ENCODE peak calls at places on chromosomes 16 and 17, in six cellular contexts. One of them, this sample, is unnamed.

GRCh38 chr17:44630703-44631102 is 25.6 kb upstream of the MEIOC start:
- DNase-seq in testis: no peak
- DNase-seq in tibial artery: no peak
- DNase-seq in mucosa of descending colon: no peak
- DNase-seq in lung: no peak
- DNase-seq in GM23338: no peak
- DNase-seq in this sample: no peak

GRCh38 chr17:34579979-34580684 is 750 bp downstream of the TMEM132E start:
- DNase-seq in testis: peak
- DNase-seq in tibial artery: no peak
- DNase-seq in mucosa of descending colon: no peak
- DNase-seq in lung: peak
- DNase-seq in GM23338: peak
- DNase-seq in this sample: peak

GRCh38 chr17:28416703-28417311 is 10.8 kb upstream of the SLC46A1 start:
- DNase-seq in testis: peak
- DNase-seq in tibial artery: no peak
- DNase-seq in mucosa of descending colon: no peak
- DNase-seq in lung: peak
- DNase-seq in GM23338: peak
- DNase-seq in this sample: peak

GRCh38 chr17:29723283-29724047 is 100.8 kb upstream of the CORO6 start:
- DNase-seq in testis: no peak
- DNase-seq in tibial artery: no peak
- DNase-seq in mucosa of descending colon: no peak
- DNase-seq in lung: no peak
- DNase-seq in GM23338: no peak
- DNase-seq in this sample: no peak

GRCh38 chr17:50790619-50791018 is 23.3 kb upstream of the ANKRD40CL start:
- DNase-seq in testis: no peak
- DNase-seq in tibial artery: no peak
- DNase-seq in mucosa of descending colon: no peak
- DNase-seq in lung: no peak
- DNase-seq in GM23338: no peak
- DNase-seq in this sample: no peak

GRCh38 chr17:21375757-21376584 is at the start of gene KCNJ12:
- DNase-seq in testis: peak
- DNase-seq in tibial artery: no peak
- DNase-seq in mucosa of descending colon: no peak
- DNase-seq in lung: no peak
- DNase-seq in GM23338: peak
- DNase-seq in this sample: peak

GRCh38 chr17:75721463-75722011 is 278 bp downstream of the ITGB4 start:
- DNase-seq in testis: no peak
- DNase-seq in tibial artery: no peak
- DNase-seq in mucosa of descending colon: peak
- DNase-seq in lung: no peak
- DNase-seq in GM23338: peak
- DNase-seq in this sample: no peak

GRCh38 chr16:54194008-54194731 is 92.4 kb downstream of the IRX3 start:
- DNase-seq in testis: peak
- DNase-seq in tibial artery: peak
- DNase-seq in mucosa of descending colon: peak
- DNase-seq in lung: peak
- DNase-seq in GM23338: peak
- DNase-seq in this sample: peak

GRCh38 chr17:20896153-20896649 is 146.6 kb downstream of the USP22 start:
- DNase-seq in testis: peak
- DNase-seq in tibial artery: no peak
- DNase-seq in mucosa of descending colon: no peak
- DNase-seq in lung: peak
- DNase-seq in GM23338: peak
- DNase-seq in this sample: no peak

GRCh38 chr17:79117905-79118487 is 43.4 kb downstream of the ENGASE start:
- DNase-seq in testis: no peak
- DNase-seq in tibial artery: no peak
- DNase-seq in mucosa of descending colon: no peak
- DNase-seq in lung: no peak
- DNase-seq in GM23338: no peak
- DNase-seq in this sample: no peak

GRCh38 chr17:43983196-43983514 is 21.3 kb upstream of the NAGS start:
- DNase-seq in testis: no peak
- DNase-seq in tibial artery: no peak
- DNase-seq in mucosa of descending colon: no peak
- DNase-seq in lung: no peak
- DNase-seq in GM23338: no peak
- DNase-seq in this sample: no peak

GRCh38 chr17:73023759-73024158 is 68.7 kb downstream of the SLC39A11 start:
- DNase-seq in testis: no peak
- DNase-seq in tibial artery: no peak
- DNase-seq in mucosa of descending colon: no peak
- DNase-seq in lung: no peak
- DNase-seq in GM23338: no peak
- DNase-seq in this sample: no peak

GRCh38 chr16:89062389-89063345 is 31.0 kb upstream of the ACSF3 start:
- DNase-seq in testis: no peak
- DNase-seq in tibial artery: no peak
- DNase-seq in mucosa of descending colon: no peak
- DNase-seq in lung: no peak
- DNase-seq in GM23338: no peak
- DNase-seq in this sample: no peak

GRCh38 chr16:53234836-53235235 is 180.0 kb downstream of the CHD9 start:
- DNase-seq in testis: no peak
- DNase-seq in tibial artery: no peak
- DNase-seq in mucosa of descending colon: no peak
- DNase-seq in lung: no peak
- DNase-seq in GM23338: no peak
- DNase-seq in this sample: no peak

GRCh38 chr16:28012031-28012445 is 51.5 kb downstream of the GSG1L start:
- DNase-seq in testis: no peak
- DNase-seq in tibial artery: no peak
- DNase-seq in mucosa of descending colon: no peak
- DNase-seq in lung: no peak
- DNase-seq in GM23338: no peak
- DNase-seq in this sample: no peak

GRCh38 chr16:31084584-31085298 is 4.0 kb downstream of the PRSS53 start:
- DNase-seq in testis: peak
- DNase-seq in tibial artery: no peak
- DNase-seq in mucosa of descending colon: no peak
- DNase-seq in lung: no peak
- DNase-seq in GM23338: no peak
- DNase-seq in this sample: no peak

GRCh38 chr16:68756250-68757051 is 19.4 kb downstream of the CDH1 start:
- DNase-seq in testis: no peak
- DNase-seq in tibial artery: no peak
- DNase-seq in mucosa of descending colon: peak
- DNase-seq in lung: peak
- DNase-seq in GM23338: no peak
- DNase-seq in this sample: no peak

GRCh38 chr17:45248132-45248936 is 13.6 kb downstream of the SPATA32 start:
- DNase-seq in testis: no peak
- DNase-seq in tibial artery: no peak
- DNase-seq in mucosa of descending colon: peak
- DNase-seq in lung: peak
- DNase-seq in GM23338: peak
- DNase-seq in this sample: no peak

GRCh38 chr17:75034236-75034908 is 12.4 kb downstream of the ATP5PD start:
- DNase-seq in testis: peak
- DNase-seq in tibial artery: peak
- DNase-seq in mucosa of descending colon: peak
- DNase-seq in lung: peak
- DNase-seq in GM23338: peak
- DNase-seq in this sample: peak

GRCh38 chr16:47731252-47731651 is 270.1 kb downstream of the PHKB start:
- DNase-seq in testis: no peak
- DNase-seq in tibial artery: no peak
- DNase-seq in mucosa of descending colon: no peak
- DNase-seq in lung: no peak
- DNase-seq in GM23338: no peak
- DNase-seq in this sample: no peak

GRCh38 chr16:55971447-55971846 is 96.3 kb upstream of the CES5A start:
- DNase-seq in testis: no peak
- DNase-seq in tibial artery: no peak
- DNase-seq in mucosa of descending colon: no peak
- DNase-seq in lung: no peak
- DNase-seq in GM23338: no peak
- DNase-seq in this sample: no peak

GRCh38 chr17:44840936-44841335 is 6.7 kb upstream of the HIGD1B start:
- DNase-seq in testis: no peak
- DNase-seq in tibial artery: no peak
- DNase-seq in mucosa of descending colon: no peak
- DNase-seq in lung: no peak
- DNase-seq in GM23338: no peak
- DNase-seq in this sample: no peak

GRCh38 chr17:74369221-74369620 is 1.9 kb downstream of the GPR142 start:
- DNase-seq in testis: peak
- DNase-seq in tibial artery: no peak
- DNase-seq in mucosa of descending colon: no peak
- DNase-seq in lung: peak
- DNase-seq in GM23338: peak
- DNase-seq in this sample: no peak

DNA sequence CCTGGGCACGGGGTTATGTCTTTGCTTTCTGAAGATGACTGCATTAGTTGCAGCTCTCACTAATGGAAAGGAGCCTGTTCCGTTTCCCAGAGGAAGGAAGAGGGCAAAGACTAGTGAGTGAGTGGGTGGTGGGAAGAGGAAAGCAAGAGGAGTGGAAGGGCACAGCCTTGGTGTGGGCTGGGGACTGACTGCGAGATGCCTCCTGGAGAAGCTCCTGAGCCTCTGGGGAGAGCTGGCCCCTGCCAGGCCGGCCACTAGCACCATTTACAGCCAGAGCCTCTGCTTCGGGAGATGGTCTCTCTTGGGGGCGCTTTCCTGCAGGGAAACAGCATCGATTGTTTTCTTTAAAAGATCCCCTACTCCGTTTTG is 825 bp upstream of the RHBDL3 start:
- DNase-seq in testis: no peak
- DNase-seq in tibial artery: no peak
- DNase-seq in mucosa of descending colon: no peak
- DNase-seq in lung: no peak
- DNase-seq in GM23338: no peak
- DNase-seq in this sample: no peak
- H3K4me3 ChIP-seq in testis: no peak
- H3K4me3 ChIP-seq in tibial artery: peak
- H3K4me3 ChIP-seq in mucosa of descending colon: no peak
- H3K4me3 ChIP-seq in lung: no peak
- H3K4me3 ChIP-seq in GM23338: peak
- H3K4me3 ChIP-seq in this sample: peak

GRCh38 chr16:1430759-1431496 is at the start of gene PERCC1:
- DNase-seq in testis: no peak
- DNase-seq in tibial artery: no peak
- DNase-seq in mucosa of descending colon: no peak
- DNase-seq in lung: no peak
- DNase-seq in GM23338: no peak
- DNase-seq in this sample: peak
- TF ChIP-seq CTCF in testis: no peak
- TF ChIP-seq CTCF in tibial artery: no peak
- TF ChIP-seq CTCF in mucosa of descending colon: no peak
- TF ChIP-seq CTCF in lung: no peak
- TF ChIP-seq CTCF in GM23338: no peak
- TF ChIP-seq CTCF in this sample: peak

GRCh38 chr17:49741692-49742076 is 22.2 kb downstream of the FAM117A start:
- DNase-seq in testis: no peak
- DNase-seq in tibial artery: no peak
- DNase-seq in mucosa of descending colon: no peak
- DNase-seq in lung: no peak
- DNase-seq in GM23338: no peak
- DNase-seq in this sample: no peak
- H3K4me3 ChIP-seq in testis: no peak
- H3K4me3 ChIP-seq in tibial artery: peak
- H3K4me3 ChIP-seq in mucosa of descending colon: no peak
- H3K4me3 ChIP-seq in lung: no peak
- H3K4me3 ChIP-seq in GM23338: no peak
- H3K4me3 ChIP-seq in this sample: no peak

GRCh38 chr17:80658821-80659220 is 114.2 kb downstream of the RPTOR start:
- DNase-seq in testis: no peak
- DNase-seq in tibial artery: no peak
- DNase-seq in mucosa of descending colon: no peak
- DNase-seq in lung: no peak
- DNase-seq in GM23338: no peak
- DNase-seq in this sample: no peak

GRCh38 chr17:80659651-80660050 is 115.0 kb downstream of the RPTOR start:
- DNase-seq in testis: no peak
- DNase-seq in tibial artery: no peak
- DNase-seq in mucosa of descending colon: no peak
- DNase-seq in lung: no peak
- DNase-seq in GM23338: no peak
- DNase-seq in this sample: no peak

GRCh38 chr17:80662557-80662956 is 117.9 kb downstream of the RPTOR start:
- DNase-seq in testis: no peak
- DNase-seq in tibial artery: no peak
- DNase-seq in mucosa of descending colon: no peak
- DNase-seq in lung: no peak
- DNase-seq in GM23338: no peak
- DNase-seq in this sample: no peak

GRCh38 chr17:80657561-80657960 is 112.9 kb downstream of the RPTOR start:
- DNase-seq in testis: no peak
- DNase-seq in tibial artery: no peak
- DNase-seq in mucosa of descending colon: no peak
- DNase-seq in lung: no peak
- DNase-seq in GM23338: no peak
- DNase-seq in this sample: no peak

DNA sequence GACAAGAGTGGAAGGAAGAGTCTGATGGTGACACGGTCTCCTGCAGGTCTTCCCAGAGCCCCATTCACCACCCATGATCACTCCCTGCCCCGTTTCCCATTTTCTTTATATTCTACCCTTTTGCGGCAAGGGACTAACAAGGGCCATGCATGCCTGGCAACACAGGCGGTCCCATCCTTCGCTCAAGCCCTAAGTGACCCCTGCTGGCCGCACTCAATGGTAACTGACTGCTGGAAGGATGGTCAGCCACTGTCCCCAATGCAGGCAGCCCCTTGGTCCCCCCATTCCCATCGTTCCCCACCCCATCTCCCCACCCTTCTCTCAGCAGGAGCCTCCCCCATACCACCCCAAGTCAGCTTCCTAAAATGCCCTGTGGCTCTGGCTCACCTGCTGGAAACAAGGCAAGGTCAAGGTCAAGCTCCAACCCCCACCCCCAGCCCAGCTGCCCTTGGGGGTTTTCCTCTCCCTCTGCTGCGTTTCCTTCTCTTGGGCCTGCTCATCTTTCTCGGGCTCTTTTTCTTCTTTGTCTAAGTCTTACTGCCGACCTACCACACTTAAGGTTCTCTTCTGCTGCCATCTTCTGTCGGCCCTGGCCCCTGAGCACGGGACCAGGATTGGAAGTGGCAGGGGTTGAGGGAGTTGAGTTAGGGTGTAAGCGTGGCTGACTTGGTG is 116.0 kb downstream of the RPTOR start:
- DNase-seq in testis: no peak
- DNase-seq in tibial artery: no peak
- DNase-seq in mucosa of descending colon: no peak
- DNase-seq in lung: no peak
- DNase-seq in GM23338: no peak
- DNase-seq in this sample: no peak
- TF ChIP-seq CTCF in testis: no peak
- TF ChIP-seq CTCF in tibial artery: no peak
- TF ChIP-seq CTCF in mucosa of descending colon: no peak
- TF ChIP-seq CTCF in lung: no peak
- TF ChIP-seq CTCF in GM23338: peak
- TF ChIP-seq CTCF in this sample: no peak

This sample was measured in BE2C.